ENCODE peak calls at places on chromosome 10, in seven cellular contexts. P, N, H, K, L, T and M are unnamed samples.

GRCh38 chr10:3094565-3095168 is 27.3 kb downstream of the PFKP start:
- DNase-seq in P (no peak), N (no peak), H (no peak), K (no peak), L (peak; percentile 6), T (peak; percentile 40), M (peak; percentile 31)

GRCh38 chr10:17444062-17444714 is 10.2 kb downstream of the ST8SIA6 start:
- DNase-seq in P (no peak), N (no peak), H (no peak), K (no peak), L (no peak), T (no peak), M (no peak)

GRCh38 chr10:126686271-126686670 is 15.8 kb upstream of the C10orf90 start:
- DNase-seq in P (no peak), N (no peak), H (no peak), K (no peak), L (no peak), T (peak; percentile 29), M (peak; percentile 22)

GRCh38 chr10:3887404-3887803 is 102.4 kb upstream of the KLF6 start:
- DNase-seq in P (no peak), N (no peak), H (no peak), K (no peak), L (no peak), T (no peak), M (no peak)

GRCh38 chr10:13815766-13816165 is 229.0 kb downstream of the PRPF18 start:
- DNase-seq in P (no peak), N (no peak), H (no peak), K (no peak), L (no peak), T (peak; percentile 65), M (peak; percentile 82)

GRCh38 chr10:78700413-78700812 is 368.4 kb upstream of the ZMIZ1 start:
- DNase-seq in P (peak; percentile 36), N (no peak), H (no peak), K (peak; percentile 53), L (no peak), T (peak; percentile 32), M (peak; percentile 8)

GRCh38 chr10:78856421-78856820 is 212.3 kb upstream of the ZMIZ1 start:
- DNase-seq in P (peak; percentile 71), N (no peak), H (no peak), K (no peak), L (no peak), T (no peak), M (no peak)

GRCh38 chr10:83871486-83872081 is 267.7 kb upstream of the GHITM start:
- DNase-seq in P (peak; percentile 66), N (peak; percentile 69), H (peak; percentile 32), K (peak; percentile 87), L (peak; percentile 88), T (peak; percentile 68), M (peak; percentile 46)

GRCh38 chr10:1048349-1048731 is 579 bp downstream of the IDI1 start:
- DNase-seq in P (no peak), N (peak; percentile 32), H (no peak), K (no peak), L (no peak), T (peak; percentile 47), M (no peak)

GRCh38 chr10:18649364-18649959 is 1.9 kb downstream of the NSUN6 start:
- DNase-seq in P (no peak), N (no peak), H (no peak), K (no peak), L (no peak), T (no peak), M (no peak)

GRCh38 chr10:28331821-28332220 is 29.0 kb upstream of the MPP7 start:
- DNase-seq in P (no peak), N (no peak), H (no peak), K (no peak), L (no peak), T (peak; percentile 76), M (peak; percentile 95)

GRCh38 chr10:46523881-46524470 is 32.5 kb downstream of the GPRIN2 start:
- DNase-seq in P (no peak), N (peak; percentile 38), H (no peak), K (peak; percentile 58), L (no peak), T (peak; percentile 91), M (peak; percentile 85)
- H3K4me3 ChIP-seq in P (no peak overlapping the region), N (no peak overlapping the region), H (no peak overlapping the region), K (no peak overlapping the region), L (no peak overlapping the region), T (no peak overlapping the region), M (no peak overlapping the region)

DNA sequence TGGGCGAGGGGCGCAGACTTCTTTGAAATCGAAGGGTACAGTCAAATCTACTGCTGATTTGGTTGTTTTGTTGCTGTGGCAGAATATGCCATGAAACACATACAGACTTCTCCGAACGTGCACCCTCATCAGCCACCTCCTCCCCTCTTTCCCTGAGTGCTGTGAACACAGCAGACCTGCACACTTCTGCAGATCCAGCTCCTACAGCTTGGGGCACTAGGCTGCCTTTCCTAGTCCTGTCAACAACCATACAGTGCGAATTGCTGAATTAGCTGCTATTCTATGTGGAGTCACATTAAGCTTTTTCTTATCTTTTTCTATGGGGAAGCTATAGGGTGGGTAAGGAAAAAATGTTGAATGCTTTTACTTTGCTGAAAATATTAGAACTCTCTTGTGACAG is 57.5 kb downstream of the COL17A1 start:
- DNase-seq in P (no peak), N (peak; percentile 43), H (no peak), K (peak; percentile 45), L (peak; percentile 70), T (peak; percentile 69), M (no peak)
- TF ChIP-seq CTCF in P (peak; percentile 45), N (peak; percentile 33), H (no peak), K (peak; percentile 40), L (peak; percentile 51), T (peak; percentile 77), M (peak; percentile 53)

GRCh38 chr10:92830478-92831389 is 17.6 kb upstream of the EXOC6 start:
- DNase-seq in P (no peak), N (no peak), H (no peak), K (no peak), L (no peak), T (no peak), M (no peak)
- H3K4me3 ChIP-seq in P (peak overlapping the region; percentile 7), N (no peak overlapping the region), H (peak overlapping the region; percentile 36), K (no peak overlapping the region), L (no peak overlapping the region), T (no peak overlapping the region), M (no peak overlapping the region)

GRCh38 chr10:104640339-104641149 is 546 bp upstream of the SORCS3 start:
- DNase-seq in P (no peak), N (peak; percentile 73), H (no peak), K (peak; percentile 49), L (peak; percentile 38), T (no peak), M (peak; percentile 14)

GRCh38 chr10:104642001-104642270 is 846 bp downstream of the SORCS3 start:
- DNase-seq in P (no peak), N (peak; percentile 22), H (no peak), K (no peak), L (peak; percentile 50), T (no peak), M (no peak)

GRCh38 chr10:104643023-104643663 is 2.1 kb downstream of the SORCS3 start:
- DNase-seq in P (no peak), N (no peak), H (no peak), K (no peak), L (no peak), T (no peak), M (no peak)

GRCh38 chr10:104641150-104642000 is at the start of gene SORCS3:
- DNase-seq in P (no peak), N (peak; percentile 63), H (no peak), K (peak; percentile 21), L (peak; percentile 55), T (no peak), M (peak; percentile 3)

GRCh38 chr10:104642311-104643022 is 1.4 kb downstream of the SORCS3 start:
- DNase-seq in P (peak; percentile 15), N (peak; percentile 88), H (no peak), K (peak; percentile 80), L (peak; percentile 96), T (peak; percentile 5), M (peak; percentile 12)
- TF ChIP-seq CTCF in P (peak; percentile 33), N (peak; percentile 55), H (peak; percentile 22), K (peak; percentile 62), L (peak; percentile 63), T (no peak), M (peak; percentile 51)

DNA sequence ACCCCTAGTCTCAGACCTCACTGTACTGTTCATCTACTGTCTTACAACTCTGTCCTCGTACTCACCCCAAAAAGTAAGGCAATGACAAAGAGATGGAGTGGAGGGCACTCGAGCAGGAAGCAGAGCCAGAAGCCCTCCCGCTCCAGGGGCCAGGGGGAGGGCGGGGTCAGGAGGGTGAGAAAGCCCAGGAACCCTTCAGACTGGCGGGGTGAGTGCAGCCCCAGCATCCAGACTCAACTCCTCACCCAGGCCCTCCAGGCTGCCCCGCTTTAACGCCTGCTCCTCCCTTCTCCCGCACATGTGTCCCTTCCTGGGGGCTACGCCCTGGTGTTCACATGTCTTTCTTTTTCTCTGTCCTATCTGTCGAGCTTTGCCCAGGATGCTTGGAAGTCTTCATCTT is 66.1 kb downstream of the CALML3 start:
- DNase-seq in P (no peak), N (peak; percentile 51), H (no peak), K (no peak), L (no peak), T (no peak), M (no peak)
- H3K4me3 ChIP-seq in P (no peak overlapping the region), N (no peak overlapping the region), H (no peak overlapping the region), K (no peak overlapping the region), L (no peak overlapping the region), T (no peak overlapping the region), M (no peak overlapping the region)

GRCh38 chr10:109863775-109864174 is 59.5 kb downstream of the XPNPEP1 start:
- DNase-seq in P (no peak), N (no peak), H (no peak), K (no peak), L (no peak), T (no peak), M (no peak)
- TF ChIP-seq CTCF in P (no peak), N (no peak), H (no peak), K (no peak), L (no peak), T (no peak), M (no peak)

DNA sequence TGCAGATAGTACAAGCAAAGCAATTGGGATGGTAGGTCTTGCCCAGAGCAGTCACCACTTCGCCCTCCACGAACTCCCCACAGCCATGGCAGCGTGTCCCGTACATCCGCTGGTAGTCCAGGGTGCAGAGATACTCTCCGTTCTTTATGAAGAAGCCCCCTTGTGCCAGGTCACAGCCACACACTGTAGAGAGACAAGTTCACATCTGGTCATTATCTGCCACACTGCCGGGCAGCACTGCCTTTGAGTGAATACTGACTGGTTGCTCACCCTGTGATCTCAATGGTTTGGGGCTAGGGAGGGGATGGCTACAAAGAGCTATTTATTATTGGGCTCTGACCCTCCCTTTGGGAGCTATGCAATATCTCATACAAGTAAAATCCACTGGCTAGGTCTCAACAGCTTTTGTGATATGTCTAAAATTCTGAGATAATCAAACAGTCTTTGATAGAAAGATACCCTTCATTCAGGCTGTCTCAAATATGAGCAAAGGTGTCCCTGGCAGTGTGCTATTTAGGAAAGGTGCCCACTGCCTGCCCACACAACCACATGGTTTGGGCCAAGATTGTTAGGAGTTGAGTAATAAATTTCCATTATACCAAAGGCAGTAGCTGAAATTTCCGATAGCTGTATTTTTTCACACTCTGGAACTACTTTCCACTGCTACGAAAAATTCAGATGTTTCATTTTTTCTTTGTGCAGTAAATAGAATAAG is 82.5 kb downstream of the ABLIM1 start:
- DNase-seq in P (no peak), N (no peak), H (no peak), K (no peak), L (no peak), T (no peak), M (no peak)
- H3K4me3 ChIP-seq in P (peak overlapping the region; percentile 18), N (no peak overlapping the region), H (no peak overlapping the region), K (no peak overlapping the region), L (no peak overlapping the region), T (no peak overlapping the region), M (no peak overlapping the region)

GRCh38 chr10:60856405-60856804 is 78.1 kb downstream of the CDK1 start:
- DNase-seq in P (no peak), N (no peak), H (no peak), K (no peak), L (no peak), T (no peak), M (no peak)
- TF ChIP-seq CTCF in P (no peak), N (no peak), H (no peak), K (no peak), L (no peak), T (no peak), M (no peak)